ENCODE peak calls at places on chromosomes 3 and 15, in five cellular contexts. F is cardiac fibroblast, Q is AG04450, K is endothelial cell of umbilical vein, R is OCI-LY7. G is an unnamed sample.

GRCh38 chr15:81869161-81869928 is 176.5 kb downstream of the MEX3B start:
- DNase-seq in F (no peak), Q (no peak), K (no peak), R (no peak), G (no peak)

GRCh38 chr3:79871656-79872055 is 103.9 kb upstream of the ROBO1 start:
- DNase-seq in F (peak), Q (no peak), K (peak), R (no peak), G (peak)

GRCh38 chr3:115581347-115582135 is 41.8 kb upstream of the GAP43 start:
- DNase-seq in F (peak), Q (no peak), K (no peak), R (no peak), G (peak)

GRCh38 chr3:143847787-143848631 is at the start of gene SLC9A9:
- DNase-seq in F (peak), Q (peak), K (peak), R (peak), G (peak)

GRCh38 chr15:36484038-36484778 is 95.2 kb upstream of the CDIN1 start:
- DNase-seq in F (peak), Q (no peak), K (no peak), R (no peak), G (no peak)

GRCh38 chr15:101169457-101170071 is 82.3 kb downstream of the CHSY1 start:
- DNase-seq in F (peak), Q (no peak), K (no peak), R (no peak), G (no peak)

GRCh38 chr3:61896251-61896650 is 334.9 kb downstream of the PTPRG start:
- DNase-seq in F (no peak), Q (no peak), K (no peak), R (no peak), G (no peak)

GRCh38 chr15:101201411-101202174 is 50.3 kb downstream of the CHSY1 start:
- DNase-seq in F (peak), Q (peak), K (peak), R (no peak), G (peak)

GRCh38 chr15:62896380-62896866 is 146.1 kb upstream of the TPM1 start:
- DNase-seq in F (peak), Q (no peak), K (no peak), R (no peak), G (no peak)

GRCh38 chr3:70249509-70250160 is 62.8 kb downstream of the MDFIC2 start:
- DNase-seq in F (peak), Q (no peak), K (peak), R (no peak), G (no peak)

GRCh38 chr3:178634975-178635374 is 98.7 kb downstream of the KCNMB2 start:
- DNase-seq in F (no peak), Q (no peak), K (no peak), R (no peak), G (no peak)

GRCh38 chr15:66008920-66009572 is 139.8 kb downstream of the RAB11A start:
- DNase-seq in F (peak), Q (no peak), K (no peak), R (no peak), G (no peak)

GRCh38 chr3:123048480-123049237 is 18.2 kb upstream of the PDIA5 start:
- DNase-seq in F (no peak), Q (no peak), K (no peak), R (no peak), G (no peak)

GRCh38 chr3:9153763-9154601 is 95.5 kb downstream of the SRGAP3 start:
- DNase-seq in F (no peak), Q (no peak), K (no peak), R (no peak), G (peak)

GRCh38 chr3:150078983-150079739 is 108.5 kb upstream of the PFN2 start:
- DNase-seq in F (peak), Q (peak), K (no peak), R (no peak), G (peak)

GRCh38 chr15:30042556-30042955 is 40.2 kb upstream of the GOLGA8J start:
- DNase-seq in F (no peak), Q (no peak), K (no peak), R (no peak), G (no peak)

GRCh38 chr3:160667452-160667851 is 9.5 kb upstream of the ARL14 start:
- DNase-seq in F (peak), Q (no peak), K (peak), R (no peak), G (no peak)

GRCh38 chr15:57220220-57220619 is 156.1 kb upstream of the CGNL1 start:
- DNase-seq in F (peak), Q (peak), K (peak), R (no peak), G (peak)

GRCh38 chr15:29225534-29226224 is 43.9 kb downstream of the NSMCE3 start:
- DNase-seq in F (no peak), Q (no peak), K (no peak), R (no peak), G (no peak)

GRCh38 chr3:151431940-151432339 is 28.9 kb downstream of the IGSF10 start:
- DNase-seq in F (peak), Q (peak), K (no peak), R (no peak), G (peak)

GRCh38 chr15:83837946-83838571 is 184.1 kb downstream of the ADAMTSL3 start:
- DNase-seq in F (peak), Q (no peak), K (no peak), R (peak), G (no peak)

GRCh38 chr3:37646865-37647264 is 214.8 kb upstream of the CTDSPL start:
- DNase-seq in F (peak), Q (no peak), K (no peak), R (no peak), G (no peak)

GRCh38 chr15:50907866-50908208 is 646 bp upstream of the AP4E1 start:
- DNase-seq in F (peak), Q (no peak), K (peak), R (peak), G (no peak)

GRCh38 chr3:127953636-127954035 is 38.6 kb downstream of the KBTBD12 start:
- DNase-seq in F (peak), Q (no peak), K (no peak), R (no peak), G (peak)

GRCh38 chr3:186258968-186259367 is 103.1 kb downstream of the DGKG start:
- DNase-seq in F (no peak), Q (no peak), K (no peak), R (no peak), G (no peak)

GRCh38 chr3:4043867-4044575 is 244.8 kb downstream of the LRRN1 start:
- DNase-seq in F (no peak), Q (no peak), K (no peak), R (no peak), G (no peak)

GRCh38 chr3:94990952-94991705 is 928.3 kb downstream of the NSUN3 start:
- DNase-seq in F (peak), Q (no peak), K (no peak), R (no peak), G (no peak)

GRCh38 chr15:69451951-69452701 is 492 bp upstream of the RPLP1 start:
- DNase-seq in F (peak), Q (no peak), K (no peak), R (peak), G (no peak)

GRCh38 chr15:79436037-79436780 is 4.1 kb downstream of the MINAR1 start:
- DNase-seq in F (no peak), Q (no peak), K (no peak), R (no peak), G (no peak)

GRCh38 chr3:127455541-127456450 is 134.7 kb downstream of the TPRA1 start:
- DNase-seq in F (peak), Q (no peak), K (peak), R (peak), G (peak)

GRCh38 chr15:24956131-24956838 is 1.5 kb downstream of the SNRPN start:
- DNase-seq in F (peak), Q (peak), K (peak), R (no peak), G (peak)

GRCh38 chr3:197749315-197749600 is 425 bp upstream of the FYTTD1 start:
- DNase-seq in F (peak), Q (no peak), K (no peak), R (peak), G (peak)

GRCh38 chr15:89112341-89112971 is 24.2 kb downstream of the ABHD2 start:
- DNase-seq in F (peak), Q (no peak), K (peak), R (no peak), G (no peak)

GRCh38 chr15:75776075-75776443 is 63.4 kb upstream of the CSPG4 start:
- DNase-seq in F (peak), Q (no peak), K (no peak), R (no peak), G (peak)

GRCh38 chr15:52255935-52256334 is 39.7 kb downstream of the MYO5C start:
- DNase-seq in F (no peak), Q (no peak), K (no peak), R (no peak), G (no peak)

GRCh38 chr3:142904639-142905441 is 16.0 kb upstream of the PCOLCE2 start:
- DNase-seq in F (peak), Q (no peak), K (no peak), R (peak), G (no peak)

GRCh38 chr3:187735837-187736236 is 9.4 kb downstream of the BCL6 start:
- DNase-seq in F (peak), Q (no peak), K (no peak), R (no peak), G (no peak)

GRCh38 chr3:187736418-187736871 is 8.8 kb downstream of the BCL6 start:
- DNase-seq in F (peak), Q (no peak), K (peak), R (no peak), G (no peak)

GRCh38 chr3:187733371-187733770 is 11.9 kb downstream of the BCL6 start:
- DNase-seq in F (no peak), Q (no peak), K (no peak), R (no peak), G (no peak)

GRCh38 chr3:187734841-187735240 is 10.4 kb downstream of the BCL6 start:
- DNase-seq in F (no peak), Q (no peak), K (no peak), R (no peak), G (no peak)

DNA sequence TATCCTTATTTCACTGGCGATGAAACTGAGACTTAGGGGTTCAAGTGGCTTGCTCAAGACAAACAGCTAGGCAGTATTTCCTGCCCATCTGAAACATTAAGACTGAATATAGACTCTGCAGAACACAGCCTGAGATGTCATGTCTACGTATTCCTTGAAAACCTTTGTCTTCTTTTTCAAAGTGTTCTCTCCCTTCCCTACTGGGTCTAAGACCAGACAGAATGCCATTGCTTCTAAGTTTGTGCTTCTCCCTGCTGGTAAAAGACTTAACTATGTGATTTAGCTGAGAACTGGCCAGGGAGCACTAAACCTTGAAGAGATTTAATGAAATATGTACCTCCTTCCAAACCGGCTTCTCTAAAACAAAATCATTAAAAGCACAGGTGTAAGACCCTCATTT is 9.9 kb downstream of the BCL6 start:
- DNase-seq in F (no peak), Q (no peak), K (no peak), R (no peak), G (no peak)
- H3K4me3 ChIP-seq in F (no peak), Q (no peak), K (no peak), R (no peak), G (no peak)

GRCh38 chr15:64060716-64061115 is 14.4 kb upstream of the DAPK2 start:
- DNase-seq in F (no peak), Q (no peak), K (no peak), R (no peak), G (no peak)
- H3K4me3 ChIP-seq in F (no peak), Q (no peak), K (no peak), R (no peak), G (no peak)

GRCh38 chr15:98860647-98861041 is 146.9 kb downstream of the PGPEP1L start:
- DNase-seq in F (no peak), Q (no peak), K (no peak), R (no peak), G (no peak)
- H3K4me3 ChIP-seq in F (no peak), Q (no peak), K (no peak), R (no peak), G (no peak)

GRCh38 chr15:40512440-40512839 is 41.7 kb downstream of the CHST14 start:
- DNase-seq in F (no peak), Q (no peak), K (no peak), R (no peak), G (no peak)

GRCh38 chr15:40508216-40508615 is 37.4 kb downstream of the CHST14 start:
- DNase-seq in F (no peak), Q (no peak), K (no peak), R (no peak), G (no peak)

GRCh38 chr15:40511472-40512133 is 40.8 kb downstream of the CHST14 start:
- DNase-seq in F (peak), Q (no peak), K (peak), R (no peak), G (no peak)

GRCh38 chr15:40510201-40510600 is 39.4 kb downstream of the CHST14 start:
- DNase-seq in F (no peak), Q (no peak), K (no peak), R (no peak), G (no peak)

GRCh38 chr15:40511093-40511471 is 40.3 kb downstream of the CHST14 start:
- DNase-seq in F (no peak), Q (no peak), K (no peak), R (peak), G (no peak)
- H3K4me3 ChIP-seq in F (peak), Q (peak), K (peak), R (peak), G (peak)

G was measured in skeletal muscle cell.